ENCODE peak calls at places on chromosome 6, in four cellular contexts. T, D, C and K are unnamed samples.

GRCh38 chr6:28485482-28485881 is 30.1 kb downstream of the GPX6 start:
- DNase-seq in T (no peak), D (no peak), C (no peak), K (no peak)

GRCh38 chr6:15791401-15792137 is 128.7 kb upstream of the DTNBP1 start:
- DNase-seq in T (no peak), D (no peak), C (no peak), K (peak)

GRCh38 chr6:43878823-43879495 is 108.9 kb downstream of the VEGFA start:
- DNase-seq in T (no peak), D (no peak), C (no peak), K (peak)

GRCh38 chr6:16803294-16804006 is 42.2 kb upstream of the ATXN1 start:
- DNase-seq in T (peak), D (peak), C (peak), K (no peak)

GRCh38 chr6:67165606-67166005 is 1458.6 kb upstream of the EYS start:
- DNase-seq in T (no peak), D (no peak), C (no peak), K (no peak)

GRCh38 chr6:168627798-168628551 is 187.0 kb downstream of the SMOC2 start:
- DNase-seq in T (no peak), D (no peak), C (no peak), K (no peak)

GRCh38 chr6:73391735-73392134 is 2.9 kb upstream of the DDX43 start:
- DNase-seq in T (no peak), D (no peak), C (no peak), K (no peak)

GRCh38 chr6:107823047-107823557 is 1.0 kb downstream of the SCML4 start:
- DNase-seq in T (no peak), D (no peak), C (no peak), K (no peak)

GRCh38 chr6:167571550-167571949 is 246.7 kb downstream of the TTLL2 start:
- DNase-seq in T (no peak), D (no peak), C (peak), K (no peak)

GRCh38 chr6:143676437-143677045 is 1.2 kb upstream of the PHACTR2 start:
- DNase-seq in T (no peak), D (no peak), C (peak), K (no peak)
- H3K4me3 ChIP-seq in T (no peak), D (no peak), C (peak), K (no peak)

GRCh38 chr6:144094731-144095133 is 641 bp downstream of the SF3B5 start:
- DNase-seq in T (no peak), D (no peak), C (no peak), K (no peak)

GRCh38 chr6:144093658-144094057 is 1.7 kb downstream of the SF3B5 start:
- DNase-seq in T (no peak), D (no peak), C (no peak), K (no peak)

GRCh38 chr6:144093236-144093635 is 2.1 kb downstream of the SF3B5 start:
- DNase-seq in T (no peak), D (no peak), C (no peak), K (no peak)

GRCh38 chr6:144087789-144088426 is 7.5 kb downstream of the SF3B5 start:
- DNase-seq in T (no peak), D (no peak), C (no peak), K (no peak)

DNA sequence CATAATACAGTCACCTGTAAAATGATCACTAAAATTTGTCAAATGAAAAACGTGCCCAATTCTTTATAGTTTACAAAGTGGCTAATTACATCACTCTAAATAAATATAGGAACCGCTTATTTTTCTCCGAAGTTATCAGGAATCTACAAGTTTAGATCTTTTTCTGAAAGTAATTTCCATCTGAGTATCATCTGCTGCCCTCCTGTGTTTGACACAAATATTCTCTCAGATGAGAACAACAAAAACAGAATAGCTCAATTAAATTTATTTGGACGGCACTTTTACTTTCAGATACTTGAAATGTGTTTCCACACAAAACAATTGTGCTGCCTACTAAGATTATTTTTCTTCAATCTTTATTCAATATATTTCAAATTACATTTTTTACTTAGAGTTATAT is 5.0 kb downstream of the SF3B5 start:
- DNase-seq in T (peak), D (no peak), C (no peak), K (no peak)
- TF ChIP-seq CTCF in T (no peak), D (no peak), C (peak), K (peak)

DNA sequence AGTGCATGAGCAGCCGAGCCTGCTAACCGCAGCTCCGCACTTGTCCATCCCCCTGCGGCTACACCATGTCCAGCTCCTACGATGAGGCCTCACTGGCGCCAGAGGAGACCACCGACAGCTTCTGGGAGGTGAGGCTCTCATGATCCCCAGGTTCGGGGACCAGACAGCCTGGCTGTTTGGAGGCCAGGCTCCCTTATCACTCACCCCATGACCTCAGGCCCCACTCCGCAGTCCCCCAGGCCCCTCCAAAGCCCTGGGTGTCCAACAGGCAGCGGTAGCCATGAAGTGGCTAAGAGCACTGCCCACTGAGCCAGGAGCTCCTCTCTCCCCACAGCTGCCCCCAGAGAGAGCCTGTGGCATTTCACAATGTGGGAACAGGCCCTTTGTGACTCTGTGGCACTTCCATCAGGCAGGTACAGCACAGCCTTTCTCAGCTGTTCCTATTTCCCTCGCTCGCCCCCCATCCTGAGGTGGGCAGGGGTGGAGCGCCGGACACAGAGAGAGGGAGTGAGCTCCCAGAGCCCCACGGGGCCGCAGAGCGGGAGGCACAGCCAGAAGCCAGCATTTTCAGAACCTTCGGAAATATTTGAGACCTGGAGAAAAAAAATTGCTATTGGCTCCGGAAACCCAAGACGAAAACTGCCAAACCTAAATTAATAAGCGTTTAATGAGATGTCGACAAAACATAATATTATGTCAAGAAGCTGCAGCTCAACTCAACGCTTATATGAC is 29.7 kb downstream of the SPDEF start:
- DNase-seq in T (no peak), D (no peak), C (peak), K (no peak)
- H3K4me3 ChIP-seq in T (peak), D (no peak), C (no peak), K (no peak)

GRCh38 chr6:53547815-53548496 is 3.1 kb upstream of the GCLC start:
- DNase-seq in T (peak), D (peak), C (peak), K (peak)
- TF ChIP-seq CTCF in T (no peak), D (no peak), C (no peak), K (no peak)

GRCh38 chr6:2072450-2072849 is 173.0 kb downstream of the GMDS start:
- DNase-seq in T (peak), D (peak), C (no peak), K (peak)
- H3K4me3 ChIP-seq in T (no peak), D (no peak), C (no peak), K (no peak)

GRCh38 chr6:30071081-30071818 is 4.3 kb downstream of the PPP1R11 start:
- DNase-seq in T (peak), D (peak), C (peak), K (peak)
- TF ChIP-seq CTCF in T (peak), D (no peak), C (peak), K (no peak)

GRCh38 chr6:54800201-54800600 is 46.4 kb upstream of the FAM83B start:
- DNase-seq in T (no peak), D (no peak), C (no peak), K (no peak)
- H3K4me3 ChIP-seq in T (no peak), D (no peak), C (no peak), K (no peak)

DNA sequence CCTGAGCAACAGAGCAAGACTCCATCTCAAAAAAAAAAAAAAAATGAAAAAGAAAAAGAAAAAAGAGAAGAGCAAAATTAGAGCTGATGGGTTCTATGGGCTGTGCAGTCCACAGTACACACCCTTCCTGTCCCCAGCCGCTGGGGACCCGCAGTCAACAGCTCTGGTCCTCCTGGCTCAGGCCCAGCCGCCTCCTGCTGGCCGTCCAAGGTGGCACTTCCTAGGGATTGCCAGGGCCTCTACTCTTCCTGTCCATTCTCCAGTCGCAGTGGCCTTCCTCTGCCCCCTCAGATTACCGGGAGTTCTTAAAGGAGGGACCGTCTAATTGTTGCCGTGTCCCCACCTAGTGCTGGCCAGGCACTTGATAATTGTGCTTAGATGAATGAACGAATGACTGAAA is 41.7 kb downstream of the TMEM242 start:
- DNase-seq in T (no peak), D (no peak), C (peak), K (peak)
- TF ChIP-seq CTCF in T (peak), D (no peak), C (peak), K (peak)

GRCh38 chr6:52063584-52064400 is 23.6 kb downstream of the PKHD1 start:
- DNase-seq in T (peak), D (peak), C (peak), K (peak)
- H3K4me3 ChIP-seq in T (no peak), D (no peak), C (no peak), K (no peak)

GRCh38 chr6:71205336-71205956 is 83.2 kb upstream of the OGFRL1 start:
- DNase-seq in T (peak), D (peak), C (no peak), K (peak)
- TF ChIP-seq CTCF in T (peak), D (peak), C (no peak), K (peak)